ENCODE peak calls at places on chromosomes 5 and 9, in seven cellular contexts. One of them, this sample, is unnamed.

GRCh38 chr9:20865357-20865756 is 166.1 kb downstream of the HACD4 start:
- DNase-seq in epithelial cell of esophagus: peak
- DNase-seq in tibial artery: no peak
- DNase-seq in upper lobe of right lung: no peak
- DNase-seq in colonic mucosa: no peak
- DNase-seq in nephron progenitor cell: no peak
- DNase-seq in left lung: no peak
- DNase-seq in this sample: no peak

GRCh38 chr5:149757186-149757950 is 27.3 kb downstream of the PPARGC1B start:
- DNase-seq in epithelial cell of esophagus: peak
- DNase-seq in tibial artery: no peak
- DNase-seq in left lung: no peak
- DNase-seq in nephron progenitor cell: no peak
- DNase-seq in colonic mucosa: peak
- DNase-seq in upper lobe of right lung: peak
- DNase-seq in this sample: no peak

GRCh38 chr9:101705135-101705661 is 33.2 kb downstream of the GRIN3A start:
- DNase-seq in left lung: no peak
- DNase-seq in colonic mucosa: peak
- DNase-seq in epithelial cell of esophagus: peak
- DNase-seq in upper lobe of right lung: no peak
- DNase-seq in tibial artery: peak
- DNase-seq in nephron progenitor cell: peak
- DNase-seq in this sample: peak

GRCh38 chr5:31944683-31945445 is 229.3 kb downstream of the GOLPH3 start:
- DNase-seq in left lung: no peak
- DNase-seq in tibial artery: no peak
- DNase-seq in upper lobe of right lung: no peak
- DNase-seq in colonic mucosa: no peak
- DNase-seq in epithelial cell of esophagus: no peak
- DNase-seq in nephron progenitor cell: no peak
- DNase-seq in this sample: peak

GRCh38 chr9:91623004-91623403 is 199.4 kb upstream of the NFIL3 start:
- DNase-seq in epithelial cell of esophagus: no peak
- DNase-seq in upper lobe of right lung: no peak
- DNase-seq in nephron progenitor cell: no peak
- DNase-seq in colonic mucosa: no peak
- DNase-seq in left lung: no peak
- DNase-seq in tibial artery: no peak
- DNase-seq in this sample: no peak

GRCh38 chr9:79883073-79883645 is 311.4 kb downstream of the TLE4 start:
- DNase-seq in colonic mucosa: no peak
- DNase-seq in nephron progenitor cell: no peak
- DNase-seq in upper lobe of right lung: no peak
- DNase-seq in tibial artery: no peak
- DNase-seq in left lung: no peak
- DNase-seq in epithelial cell of esophagus: no peak
- DNase-seq in this sample: no peak

GRCh38 chr9:98108540-98109031 is 10.4 kb downstream of the TRIM14 start:
- DNase-seq in tibial artery: peak
- DNase-seq in nephron progenitor cell: no peak
- DNase-seq in left lung: no peak
- DNase-seq in epithelial cell of esophagus: no peak
- DNase-seq in upper lobe of right lung: no peak
- DNase-seq in colonic mucosa: no peak
- DNase-seq in this sample: no peak

GRCh38 chr9:28155671-28156070 is 582.4 kb upstream of the C9orf72 start:
- DNase-seq in nephron progenitor cell: no peak
- DNase-seq in tibial artery: no peak
- DNase-seq in colonic mucosa: no peak
- DNase-seq in upper lobe of right lung: no peak
- DNase-seq in left lung: no peak
- DNase-seq in epithelial cell of esophagus: peak
- DNase-seq in this sample: no peak

GRCh38 chr9:34579097-34579818 is 10.3 kb downstream of the CNTFR start:
- DNase-seq in colonic mucosa: no peak
- DNase-seq in left lung: no peak
- DNase-seq in epithelial cell of esophagus: no peak
- DNase-seq in upper lobe of right lung: no peak
- DNase-seq in tibial artery: no peak
- DNase-seq in nephron progenitor cell: peak
- DNase-seq in this sample: peak

GRCh38 chr5:72109625-72110024 is 2.4 kb downstream of the MAP1B start:
- DNase-seq in left lung: no peak
- DNase-seq in nephron progenitor cell: peak
- DNase-seq in tibial artery: peak
- DNase-seq in colonic mucosa: no peak
- DNase-seq in upper lobe of right lung: no peak
- DNase-seq in epithelial cell of esophagus: peak
- DNase-seq in this sample: peak

GRCh38 chr5:131171276-131171815 is 602 bp downstream of the LYRM7 start:
- DNase-seq in tibial artery: no peak
- DNase-seq in epithelial cell of esophagus: peak
- DNase-seq in left lung: no peak
- DNase-seq in upper lobe of right lung: no peak
- DNase-seq in nephron progenitor cell: no peak
- DNase-seq in colonic mucosa: peak
- DNase-seq in this sample: no peak

GRCh38 chr5:66653380-66653779 is 57.2 kb downstream of the MAST4 start:
- DNase-seq in epithelial cell of esophagus: peak
- DNase-seq in left lung: no peak
- DNase-seq in colonic mucosa: no peak
- DNase-seq in nephron progenitor cell: no peak
- DNase-seq in upper lobe of right lung: no peak
- DNase-seq in tibial artery: no peak
- DNase-seq in this sample: no peak

GRCh38 chr9:127347831-127348699 is 48.9 kb upstream of the SLC2A8 start:
- DNase-seq in left lung: no peak
- DNase-seq in epithelial cell of esophagus: peak
- DNase-seq in colonic mucosa: no peak
- DNase-seq in tibial artery: no peak
- DNase-seq in upper lobe of right lung: no peak
- DNase-seq in nephron progenitor cell: no peak
- DNase-seq in this sample: no peak

GRCh38 chr5:56354836-56355235 is 121.7 kb upstream of the ANKRD55 start:
- DNase-seq in tibial artery: no peak
- DNase-seq in upper lobe of right lung: no peak
- DNase-seq in epithelial cell of esophagus: no peak
- DNase-seq in colonic mucosa: no peak
- DNase-seq in left lung: no peak
- DNase-seq in nephron progenitor cell: no peak
- DNase-seq in this sample: no peak

GRCh38 chr5:58457040-58457439 is 2.8 kb downstream of the PLK2 start:
- DNase-seq in epithelial cell of esophagus: peak
- DNase-seq in nephron progenitor cell: no peak
- DNase-seq in tibial artery: no peak
- DNase-seq in left lung: no peak
- DNase-seq in upper lobe of right lung: no peak
- DNase-seq in colonic mucosa: no peak
- DNase-seq in this sample: no peak

GRCh38 chr9:13209498-13209897 is 70.0 kb downstream of the MPDZ start:
- DNase-seq in epithelial cell of esophagus: no peak
- DNase-seq in nephron progenitor cell: no peak
- DNase-seq in colonic mucosa: no peak
- DNase-seq in upper lobe of right lung: no peak
- DNase-seq in left lung: no peak
- DNase-seq in tibial artery: no peak
- DNase-seq in this sample: no peak

GRCh38 chr9:13215791-13216554 is 63.5 kb downstream of the MPDZ start:
- DNase-seq in left lung: no peak
- DNase-seq in epithelial cell of esophagus: no peak
- DNase-seq in nephron progenitor cell: no peak
- DNase-seq in tibial artery: no peak
- DNase-seq in colonic mucosa: no peak
- DNase-seq in upper lobe of right lung: no peak
- DNase-seq in this sample: no peak

GRCh38 chr9:13213998-13214397 is 65.5 kb downstream of the MPDZ start:
- DNase-seq in nephron progenitor cell: no peak
- DNase-seq in colonic mucosa: no peak
- DNase-seq in left lung: no peak
- DNase-seq in tibial artery: no peak
- DNase-seq in upper lobe of right lung: no peak
- DNase-seq in epithelial cell of esophagus: no peak
- DNase-seq in this sample: no peak

GRCh38 chr9:13213337-13213736 is 66.2 kb downstream of the MPDZ start:
- DNase-seq in colonic mucosa: no peak
- DNase-seq in left lung: no peak
- DNase-seq in epithelial cell of esophagus: peak
- DNase-seq in nephron progenitor cell: no peak
- DNase-seq in upper lobe of right lung: no peak
- DNase-seq in tibial artery: no peak
- DNase-seq in this sample: no peak
- TF ChIP-seq CTCF in colonic mucosa: no peak
- TF ChIP-seq CTCF in left lung: peak
- TF ChIP-seq CTCF in epithelial cell of esophagus: no peak
- TF ChIP-seq CTCF in nephron progenitor cell: no peak
- TF ChIP-seq CTCF in upper lobe of right lung: peak
- TF ChIP-seq CTCF in tibial artery: peak
- TF ChIP-seq CTCF in this sample: no peak

GRCh38 chr9:129624947-129625346 is 1.0 kb upstream of the NTMT1 start:
- DNase-seq in nephron progenitor cell: no peak
- DNase-seq in epithelial cell of esophagus: peak
- DNase-seq in left lung: no peak
- DNase-seq in colonic mucosa: no peak
- DNase-seq in upper lobe of right lung: no peak
- DNase-seq in tibial artery: no peak
- DNase-seq in this sample: no peak

GRCh38 chr9:129626079-129626943 is at the start of gene NTMT1:
- DNase-seq in nephron progenitor cell: peak
- DNase-seq in upper lobe of right lung: peak
- DNase-seq in left lung: peak
- DNase-seq in epithelial cell of esophagus: peak
- DNase-seq in colonic mucosa: peak
- DNase-seq in tibial artery: peak
- DNase-seq in this sample: peak

GRCh38 chr9:129626944-129627297 is 958 bp downstream of the NTMT1 start:
- DNase-seq in tibial artery: no peak
- DNase-seq in epithelial cell of esophagus: no peak
- DNase-seq in colonic mucosa: no peak
- DNase-seq in nephron progenitor cell: no peak
- DNase-seq in left lung: no peak
- DNase-seq in upper lobe of right lung: no peak
- DNase-seq in this sample: no peak

GRCh38 chr9:129623331-129623730 is 2.4 kb upstream of the C9orf50 start:
- DNase-seq in upper lobe of right lung: no peak
- DNase-seq in nephron progenitor cell: no peak
- DNase-seq in epithelial cell of esophagus: no peak
- DNase-seq in colonic mucosa: no peak
- DNase-seq in tibial artery: no peak
- DNase-seq in left lung: no peak
- DNase-seq in this sample: no peak

DNA sequence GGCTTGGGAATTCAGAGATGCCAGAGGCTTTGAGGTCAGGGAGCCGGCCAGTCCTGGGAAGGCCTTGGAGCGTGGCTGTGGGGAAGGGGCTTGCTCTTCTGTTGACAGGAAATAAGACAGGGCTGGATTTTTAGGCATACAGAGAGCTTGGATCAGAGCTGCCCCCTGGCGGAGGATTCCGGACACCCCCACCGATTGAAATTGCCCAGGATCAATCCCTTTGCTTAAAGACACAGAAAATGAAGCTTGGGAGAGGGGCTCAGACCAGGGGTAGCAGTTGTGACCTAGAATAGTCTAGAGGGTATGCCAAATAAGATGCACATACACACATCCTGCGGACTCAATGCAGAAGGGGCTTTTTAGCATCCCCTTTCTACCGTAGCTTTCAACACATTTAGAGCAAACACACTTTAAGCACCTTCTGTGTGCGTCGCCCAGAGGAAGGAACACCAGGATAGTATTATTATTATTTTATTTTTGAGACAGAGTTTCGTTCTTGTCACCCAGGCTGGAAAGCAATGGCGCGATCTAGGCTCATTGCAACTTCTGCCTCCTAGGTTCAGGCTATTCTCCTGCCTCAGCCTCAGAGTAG is 1.7 kb upstream of the NTMT1 start:
- DNase-seq in epithelial cell of esophagus: peak
- DNase-seq in colonic mucosa: peak
- DNase-seq in upper lobe of right lung: peak
- DNase-seq in left lung: no peak
- DNase-seq in nephron progenitor cell: peak
- DNase-seq in tibial artery: peak
- DNase-seq in this sample: peak
- TF ChIP-seq CTCF in epithelial cell of esophagus: peak
- TF ChIP-seq CTCF in colonic mucosa: peak
- TF ChIP-seq CTCF in upper lobe of right lung: peak
- TF ChIP-seq CTCF in left lung: peak
- TF ChIP-seq CTCF in nephron progenitor cell: peak
- TF ChIP-seq CTCF in tibial artery: peak
- TF ChIP-seq CTCF in this sample: peak

DNA sequence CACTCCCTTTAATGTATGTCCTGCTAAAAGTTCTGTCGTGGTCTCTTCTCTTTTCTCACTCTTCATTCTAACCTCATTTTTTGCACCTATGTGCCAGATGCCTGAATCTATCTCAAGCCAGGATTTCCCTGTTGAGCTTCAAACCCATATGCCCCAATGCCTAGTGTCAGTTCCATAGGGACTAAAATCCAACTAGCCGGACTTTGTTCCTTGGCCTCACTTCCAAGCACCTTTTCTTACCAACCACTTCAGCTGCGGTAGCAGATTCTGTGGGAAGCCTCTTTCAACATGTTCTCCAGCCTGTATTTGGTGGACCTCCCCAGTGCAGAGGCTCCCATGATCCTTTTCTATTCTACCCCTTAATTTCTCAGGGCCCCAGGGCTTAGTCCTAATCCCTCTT is 17.5 kb downstream of the C9orf57 start:
- DNase-seq in upper lobe of right lung: no peak
- DNase-seq in nephron progenitor cell: no peak
- DNase-seq in colonic mucosa: no peak
- DNase-seq in tibial artery: no peak
- DNase-seq in epithelial cell of esophagus: no peak
- DNase-seq in left lung: no peak
- DNase-seq in this sample: no peak
- TF ChIP-seq CTCF in upper lobe of right lung: no peak
- TF ChIP-seq CTCF in nephron progenitor cell: no peak
- TF ChIP-seq CTCF in colonic mucosa: no peak
- TF ChIP-seq CTCF in tibial artery: no peak
- TF ChIP-seq CTCF in epithelial cell of esophagus: no peak
- TF ChIP-seq CTCF in left lung: no peak
- TF ChIP-seq CTCF in this sample: no peak

DNA sequence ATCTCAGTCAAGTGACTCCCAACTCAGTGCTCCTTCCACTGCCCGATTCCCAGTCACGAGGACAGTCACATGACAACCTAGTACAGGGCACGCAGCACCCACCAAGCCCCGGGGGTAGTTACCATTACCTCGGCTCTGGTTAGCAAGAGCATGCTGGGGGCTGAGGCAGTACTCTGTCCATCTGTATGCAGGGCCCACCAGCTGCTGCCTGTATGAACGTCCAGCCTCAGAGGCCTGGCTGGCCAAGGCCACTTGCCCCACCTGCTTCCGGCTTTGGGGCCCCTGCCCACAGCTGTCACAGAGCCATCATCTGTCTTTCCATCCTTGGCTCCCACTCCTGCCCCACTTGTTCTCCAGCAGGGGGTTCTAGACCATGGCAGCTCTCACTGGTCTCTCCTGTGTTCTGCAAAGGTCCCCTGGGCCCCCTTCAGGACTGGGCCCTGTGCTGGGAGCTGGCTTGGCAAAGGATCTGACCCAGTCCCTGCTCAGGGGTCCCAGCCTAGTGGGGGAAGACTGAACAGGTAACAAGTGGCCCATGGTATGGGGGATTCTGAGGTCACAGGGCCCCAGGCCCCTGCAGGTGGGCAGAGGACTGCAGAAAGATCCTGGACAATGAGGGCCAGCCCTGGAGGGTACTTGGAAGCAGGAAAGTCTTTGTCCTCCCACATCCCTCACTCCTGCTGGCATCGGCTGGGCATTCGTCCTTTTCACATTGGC is 3.3 kb downstream of the RPL35 start:
- DNase-seq in left lung: no peak
- DNase-seq in nephron progenitor cell: no peak
- DNase-seq in colonic mucosa: no peak
- DNase-seq in epithelial cell of esophagus: no peak
- DNase-seq in upper lobe of right lung: no peak
- DNase-seq in tibial artery: no peak
- DNase-seq in this sample: no peak
- TF ChIP-seq CTCF in left lung: no peak
- TF ChIP-seq CTCF in nephron progenitor cell: no peak
- TF ChIP-seq CTCF in colonic mucosa: no peak
- TF ChIP-seq CTCF in epithelial cell of esophagus: no peak
- TF ChIP-seq CTCF in upper lobe of right lung: no peak
- TF ChIP-seq CTCF in tibial artery: no peak
- TF ChIP-seq CTCF in this sample: no peak

This sample was measured in glutamatergic neuron.